ENCODE peak calls at places on chromosomes 12 and 14, in eight cellular contexts. N, M, G, U, C, E, Z and R are unnamed samples.

GRCh38 chr14:102510616-102511520 is 1.3 kb upstream of the ANKRD9 start:
- DNase-seq in N (peak), M (no peak), G (peak), U (no peak), C (no peak), E (no peak), Z (no peak), R (no peak)

GRCh38 chr12:46483572-46484395 is 111.2 kb upstream of the SLC38A2 start:
- DNase-seq in N (no peak), M (peak), G (no peak), U (no peak), C (no peak), E (no peak), Z (peak), R (peak)

GRCh38 chr12:20213851-20214250 is 154.5 kb upstream of the PDE3A start:
- DNase-seq in N (no peak), M (peak), G (no peak), U (no peak), C (no peak), E (no peak), Z (no peak), R (peak)

GRCh38 chr12:63843613-63844390 is 698 bp upstream of the SRGAP1 start:
- DNase-seq in N (peak), M (peak), G (peak), U (peak), C (peak), E (peak), Z (peak), R (peak)

GRCh38 chr12:59040651-59041050 is 120.3 kb upstream of the LRIG3 start:
- DNase-seq in N (no peak), M (peak), G (no peak), U (no peak), C (peak), E (no peak), Z (peak), R (peak)

GRCh38 chr14:54818201-54819133 is 84.2 kb downstream of the GCH1 start:
- DNase-seq in N (peak), M (peak), G (no peak), U (no peak), C (peak), E (no peak), Z (peak), R (peak)

GRCh38 chr12:95124106-95124505 is 50.7 kb upstream of the NR2C1 start:
- DNase-seq in N (peak), M (no peak), G (no peak), U (no peak), C (no peak), E (no peak), Z (no peak), R (no peak)

GRCh38 chr12:13347241-13348043 is 150.9 kb downstream of the EMP1 start:
- DNase-seq in N (no peak), M (peak), G (no peak), U (no peak), C (no peak), E (no peak), Z (peak), R (peak)

GRCh38 chr14:82190812-82191211 is 657.2 kb upstream of the SEL1L start:
- DNase-seq in N (no peak), M (no peak), G (no peak), U (no peak), C (no peak), E (no peak), Z (no peak), R (no peak)

GRCh38 chr14:76870146-76870545 is 43.9 kb downstream of the LRRC74A start:
- DNase-seq in N (no peak), M (no peak), G (no peak), U (no peak), C (no peak), E (no peak), Z (no peak), R (no peak)

GRCh38 chr12:10469701-10470100 is 16.5 kb upstream of the KLRC1 start:
- DNase-seq in N (no peak), M (no peak), G (no peak), U (no peak), C (no peak), E (no peak), Z (no peak), R (no peak)

GRCh38 chr14:69055125-69055524 is 76.0 kb upstream of the ACTN1 start:
- DNase-seq in N (no peak), M (peak), G (no peak), U (no peak), C (peak), E (no peak), Z (peak), R (peak)

GRCh38 chr14:29814153-29815057 is 113.2 kb downstream of the PRKD1 start:
- DNase-seq in N (no peak), M (peak), G (peak), U (peak), C (no peak), E (no peak), Z (peak), R (peak)

GRCh38 chr12:81558031-81558430 is 201.1 kb downstream of the PPFIA2 start:
- DNase-seq in N (no peak), M (peak), G (no peak), U (no peak), C (no peak), E (no peak), Z (peak), R (peak)

GRCh38 chr12:115437061-115437567 is 753.1 kb upstream of the TBX3 start:
- DNase-seq in N (peak), M (peak), G (no peak), U (no peak), C (no peak), E (no peak), Z (no peak), R (no peak)

GRCh38 chr14:20524027-20524426 is 18.7 kb downstream of the RNASE10 start:
- DNase-seq in N (no peak), M (no peak), G (no peak), U (no peak), C (no peak), E (no peak), Z (no peak), R (no peak)

GRCh38 chr12:78431931-78432330 is 432.6 kb upstream of the SYT1 start:
- DNase-seq in N (no peak), M (peak), G (no peak), U (no peak), C (no peak), E (no peak), Z (peak), R (peak)

GRCh38 chr12:116542345-116542950 is 16.7 kb upstream of the MAP1LC3B2 start:
- DNase-seq in N (no peak), M (no peak), G (no peak), U (no peak), C (peak), E (no peak), Z (no peak), R (no peak)

GRCh38 chr12:120538281-120539156 is 4.4 kb downstream of the RNF10 start:
- DNase-seq in N (peak), M (peak), G (peak), U (peak), C (peak), E (no peak), Z (peak), R (peak)

GRCh38 chr12:69688021-69688420 is 11.1 kb downstream of the BEST3 start:
- DNase-seq in N (no peak), M (no peak), G (no peak), U (no peak), C (peak), E (no peak), Z (peak), R (peak)

GRCh38 chr14:94412671-94413638 is 24.6 kb upstream of the SERPINA1 start:
- DNase-seq in N (peak), M (no peak), G (no peak), U (no peak), C (no peak), E (no peak), Z (no peak), R (peak)

GRCh38 chr12:87280356-87280755 is 748.8 kb downstream of the C12orf50 start:
- DNase-seq in N (no peak), M (no peak), G (no peak), U (no peak), C (no peak), E (no peak), Z (no peak), R (no peak)

GRCh38 chr12:110744176-110744575 is 1.5 kb upstream of the PPP1CC start:
- DNase-seq in N (no peak), M (peak), G (peak), U (no peak), C (peak), E (no peak), Z (peak), R (peak)

GRCh38 chr14:102882233-102882906 is 40.1 kb upstream of the AMN start:
- DNase-seq in N (no peak), M (no peak), G (no peak), U (no peak), C (no peak), E (no peak), Z (no peak), R (no peak)

GRCh38 chr12:81206425-81206824 is 128.5 kb downstream of the ACSS3 start:
- DNase-seq in N (no peak), M (no peak), G (no peak), U (no peak), C (no peak), E (no peak), Z (no peak), R (no peak)

GRCh38 chr12:79587368-79587767 is 103.4 kb downstream of the PAWR start:
- DNase-seq in N (no peak), M (no peak), G (no peak), U (no peak), C (no peak), E (no peak), Z (no peak), R (no peak)

GRCh38 chr12:126747530-126748149 is 1519.3 kb upstream of the TMEM132C start:
- DNase-seq in N (peak), M (peak), G (peak), U (peak), C (no peak), E (peak), Z (no peak), R (no peak)

GRCh38 chr12:53456654-53457366 is 4.9 kb downstream of the PCBP2 start:
- DNase-seq in N (no peak), M (no peak), G (no peak), U (no peak), C (no peak), E (no peak), Z (no peak), R (no peak)

GRCh38 chr12:53452159-53453077 is 516 bp downstream of the PCBP2 start:
- DNase-seq in N (peak), M (peak), G (peak), U (peak), C (peak), E (peak), Z (peak), R (peak)

GRCh38 chr12:53451661-53452158 is at the start of gene PCBP2:
- DNase-seq in N (peak), M (peak), G (peak), U (peak), C (peak), E (peak), Z (peak), R (peak)

GRCh38 chr12:53453953-53454640 is 2.2 kb downstream of the PCBP2 start:
- DNase-seq in N (no peak), M (peak), G (no peak), U (no peak), C (no peak), E (no peak), Z (no peak), R (peak)

GRCh38 chr12:53454710-53455109 is 2.8 kb downstream of the PCBP2 start:
- DNase-seq in N (no peak), M (no peak), G (no peak), U (no peak), C (no peak), E (no peak), Z (no peak), R (no peak)
- H3K4me3 ChIP-seq in N (no peak), M (peak), G (no peak), U (no peak), C (no peak), E (no peak), Z (no peak), R (peak)

GRCh38 chr12:54012631-54013398 is 4.0 kb downstream of the HOXC8 start:
- DNase-seq in N (no peak), M (peak), G (no peak), U (peak), C (no peak), E (no peak), Z (no peak), R (no peak)

GRCh38 chr12:54010053-54010971 is 1.5 kb downstream of the HOXC8 start:
- DNase-seq in N (no peak), M (no peak), G (no peak), U (peak), C (no peak), E (no peak), Z (no peak), R (no peak)

GRCh38 chr12:54011665-54012532 is 3.1 kb downstream of the HOXC8 start:
- DNase-seq in N (no peak), M (no peak), G (no peak), U (no peak), C (no peak), E (no peak), Z (no peak), R (no peak)

GRCh38 chr12:54009171-54010052 is 627 bp downstream of the HOXC8 start:
- DNase-seq in N (no peak), M (no peak), G (no peak), U (peak), C (no peak), E (no peak), Z (no peak), R (no peak)

GRCh38 chr12:54010972-54011664 is 2.3 kb downstream of the HOXC8 start:
- DNase-seq in N (no peak), M (no peak), G (no peak), U (peak), C (no peak), E (no peak), Z (no peak), R (no peak)
- H3K4me3 ChIP-seq in N (no peak), M (peak), G (no peak), U (no peak), C (no peak), E (no peak), Z (no peak), R (no peak)

DNA sequence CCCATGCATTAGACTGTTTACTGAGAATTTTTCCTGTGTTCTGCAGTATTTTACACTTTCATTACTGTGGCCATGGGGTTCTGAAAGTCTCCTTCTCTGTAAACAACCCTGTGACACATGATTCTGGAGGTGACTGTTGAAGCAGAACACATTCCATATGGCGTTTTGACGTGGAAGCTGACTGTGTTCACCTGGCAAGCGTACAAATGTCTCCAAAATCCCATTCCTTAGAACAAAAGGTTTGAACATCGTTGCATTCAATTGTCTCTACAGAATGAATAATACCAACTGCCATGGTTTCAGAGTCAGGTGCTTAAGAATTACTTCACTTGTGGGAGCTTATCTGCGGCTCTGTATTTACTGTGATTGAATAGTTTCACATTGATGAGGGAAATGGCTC is 485.6 kb upstream of the TMEM132C start:
- DNase-seq in N (no peak), M (no peak), G (no peak), U (no peak), C (no peak), E (no peak), Z (no peak), R (no peak)
- H3K4me3 ChIP-seq in N (no peak), M (no peak), G (no peak), U (no peak), C (no peak), E (no peak), Z (no peak), R (no peak)

DNA sequence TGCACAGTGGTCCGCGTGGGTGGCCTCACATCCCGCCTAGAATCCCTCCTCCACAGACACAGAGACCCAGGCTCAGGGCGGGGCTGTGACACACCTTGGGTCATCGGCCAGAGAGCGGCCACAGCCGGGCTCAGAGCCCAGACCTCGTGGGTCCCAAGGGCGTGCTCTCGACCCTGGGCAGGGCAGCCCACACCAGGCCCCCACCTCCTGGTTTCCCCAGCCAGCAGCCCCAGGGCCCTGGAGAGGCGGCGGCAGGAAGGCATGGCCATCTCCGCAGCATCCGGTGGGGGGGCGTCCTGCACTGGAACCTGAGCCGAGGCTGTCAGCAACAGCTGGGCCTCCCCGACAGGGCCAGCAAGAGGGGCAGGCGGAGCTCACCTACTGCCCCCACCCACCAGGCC is 15.2 kb downstream of the JAG2 start:
- DNase-seq in N (no peak), M (no peak), G (no peak), U (no peak), C (no peak), E (no peak), Z (no peak), R (no peak)
- H3K4me3 ChIP-seq in N (no peak), M (no peak), G (no peak), U (no peak), C (no peak), E (no peak), Z (no peak), R (no peak)

GRCh38 chr12:123559468-123559867 is 24.9 kb upstream of the TMED2 start:
- DNase-seq in N (no peak), M (no peak), G (no peak), U (no peak), C (no peak), E (no peak), Z (no peak), R (no peak)
- H3K4me3 ChIP-seq in N (no peak), M (no peak), G (no peak), U (no peak), C (no peak), E (no peak), Z (no peak), R (no peak)